ENCODE peak calls at places on chromosomes 3 and 15, in nine cellular contexts. One of them, this sample, is unnamed.

GRCh38 chr3:113968986-113969385 is 21.2 kb downstream of the ZDHHC23 start:
- DNase-seq in NCI-H345: no peak
- DNase-seq in pancreas: no peak
- DNase-seq in ACHN: no peak
- DNase-seq in effector CD4-positive, alpha-beta T cell: no peak
- DNase-seq in stimulated activated naive CD8-positive, alpha-beta T cell treated with anti-CD3 and anti-CD28 coated beads, Interleukin-15, amount 100 ng/mL, for 72 hours: no peak
- DNase-seq in activated T-helper 9 cell treated with anti-CD3 and anti-CD28 coated beads, Interleukin-2, amount 50 U/mL, for 16 hours: no peak
- DNase-seq in RWPE1: no peak
- DNase-seq in CD8-positive, alpha-beta T cell: no peak
- DNase-seq in this sample: no peak

GRCh38 chr3:13274125-13274873 is 145.8 kb downstream of the NUP210 start:
- DNase-seq in CD8-positive, alpha-beta T cell: no peak
- DNase-seq in NCI-H345: no peak
- DNase-seq in effector CD4-positive, alpha-beta T cell: no peak
- DNase-seq in RWPE1: no peak
- DNase-seq in stimulated activated naive CD8-positive, alpha-beta T cell treated with anti-CD3 and anti-CD28 coated beads, Interleukin-15, amount 100 ng/mL, for 72 hours: no peak
- DNase-seq in ACHN: no peak
- DNase-seq in pancreas: no peak
- DNase-seq in activated T-helper 9 cell treated with anti-CD3 and anti-CD28 coated beads, Interleukin-2, amount 50 U/mL, for 16 hours: no peak
- DNase-seq in this sample: no peak

GRCh38 chr15:61032600-61033286 is 196.4 kb downstream of the RORA start:
- DNase-seq in RWPE1: no peak
- DNase-seq in NCI-H345: peak; percentile 31
- DNase-seq in ACHN: no peak
- DNase-seq in pancreas: no peak
- DNase-seq in activated T-helper 9 cell treated with anti-CD3 and anti-CD28 coated beads, Interleukin-2, amount 50 U/mL, for 16 hours: no peak
- DNase-seq in CD8-positive, alpha-beta T cell: no peak
- DNase-seq in effector CD4-positive, alpha-beta T cell: no peak
- DNase-seq in stimulated activated naive CD8-positive, alpha-beta T cell treated with anti-CD3 and anti-CD28 coated beads, Interleukin-15, amount 100 ng/mL, for 72 hours: no peak
- DNase-seq in this sample: peak; percentile 67

GRCh38 chr3:62445267-62445666 is 71.9 kb upstream of the FEZF2 start:
- DNase-seq in CD8-positive, alpha-beta T cell: no peak
- DNase-seq in RWPE1: peak; percentile 5
- DNase-seq in NCI-H345: no peak
- DNase-seq in pancreas: no peak
- DNase-seq in stimulated activated naive CD8-positive, alpha-beta T cell treated with anti-CD3 and anti-CD28 coated beads, Interleukin-15, amount 100 ng/mL, for 72 hours: no peak
- DNase-seq in ACHN: peak; percentile 55
- DNase-seq in effector CD4-positive, alpha-beta T cell: no peak
- DNase-seq in activated T-helper 9 cell treated with anti-CD3 and anti-CD28 coated beads, Interleukin-2, amount 50 U/mL, for 16 hours: no peak
- DNase-seq in this sample: no peak

GRCh38 chr15:101049282-101049681 is 130.1 kb downstream of the LRRK1 start:
- DNase-seq in NCI-H345: no peak
- DNase-seq in RWPE1: no peak
- DNase-seq in ACHN: no peak
- DNase-seq in stimulated activated naive CD8-positive, alpha-beta T cell treated with anti-CD3 and anti-CD28 coated beads, Interleukin-15, amount 100 ng/mL, for 72 hours: no peak
- DNase-seq in activated T-helper 9 cell treated with anti-CD3 and anti-CD28 coated beads, Interleukin-2, amount 50 U/mL, for 16 hours: no peak
- DNase-seq in pancreas: no peak
- DNase-seq in effector CD4-positive, alpha-beta T cell: no peak
- DNase-seq in CD8-positive, alpha-beta T cell: peak; percentile 32
- DNase-seq in this sample: no peak

GRCh38 chr3:25441234-25441856 is 13.3 kb downstream of the RARB start:
- DNase-seq in pancreas: no peak
- DNase-seq in activated T-helper 9 cell treated with anti-CD3 and anti-CD28 coated beads, Interleukin-2, amount 50 U/mL, for 16 hours: no peak
- DNase-seq in NCI-H345: no peak
- DNase-seq in ACHN: no peak
- DNase-seq in RWPE1: no peak
- DNase-seq in stimulated activated naive CD8-positive, alpha-beta T cell treated with anti-CD3 and anti-CD28 coated beads, Interleukin-15, amount 100 ng/mL, for 72 hours: peak; percentile 6
- DNase-seq in CD8-positive, alpha-beta T cell: no peak
- DNase-seq in effector CD4-positive, alpha-beta T cell: peak; percentile 2
- DNase-seq in this sample: peak; percentile 21

GRCh38 chr3:53577486-53577885 is 83.1 kb downstream of the CACNA1D start:
- DNase-seq in stimulated activated naive CD8-positive, alpha-beta T cell treated with anti-CD3 and anti-CD28 coated beads, Interleukin-15, amount 100 ng/mL, for 72 hours: no peak
- DNase-seq in effector CD4-positive, alpha-beta T cell: no peak
- DNase-seq in CD8-positive, alpha-beta T cell: no peak
- DNase-seq in RWPE1: no peak
- DNase-seq in NCI-H345: no peak
- DNase-seq in pancreas: no peak
- DNase-seq in ACHN: no peak
- DNase-seq in activated T-helper 9 cell treated with anti-CD3 and anti-CD28 coated beads, Interleukin-2, amount 50 U/mL, for 16 hours: no peak
- DNase-seq in this sample: no peak

GRCh38 chr3:47601310-47601709 is 22.6 kb upstream of the CSPG5 start:
- DNase-seq in NCI-H345: no peak
- DNase-seq in ACHN: no peak
- DNase-seq in pancreas: no peak
- DNase-seq in CD8-positive, alpha-beta T cell: no peak
- DNase-seq in RWPE1: no peak
- DNase-seq in activated T-helper 9 cell treated with anti-CD3 and anti-CD28 coated beads, Interleukin-2, amount 50 U/mL, for 16 hours: no peak
- DNase-seq in stimulated activated naive CD8-positive, alpha-beta T cell treated with anti-CD3 and anti-CD28 coated beads, Interleukin-15, amount 100 ng/mL, for 72 hours: no peak
- DNase-seq in effector CD4-positive, alpha-beta T cell: no peak
- DNase-seq in this sample: no peak

GRCh38 chr15:45719490-45719889 is 84.7 kb downstream of the SQOR start:
- DNase-seq in ACHN: no peak
- DNase-seq in RWPE1: no peak
- DNase-seq in effector CD4-positive, alpha-beta T cell: no peak
- DNase-seq in CD8-positive, alpha-beta T cell: no peak
- DNase-seq in NCI-H345: no peak
- DNase-seq in pancreas: no peak
- DNase-seq in stimulated activated naive CD8-positive, alpha-beta T cell treated with anti-CD3 and anti-CD28 coated beads, Interleukin-15, amount 100 ng/mL, for 72 hours: no peak
- DNase-seq in activated T-helper 9 cell treated with anti-CD3 and anti-CD28 coated beads, Interleukin-2, amount 50 U/mL, for 16 hours: no peak
- DNase-seq in this sample: no peak

GRCh38 chr3:177157492-177157891 is 39.8 kb downstream of the TBL1XR1 start:
- DNase-seq in activated T-helper 9 cell treated with anti-CD3 and anti-CD28 coated beads, Interleukin-2, amount 50 U/mL, for 16 hours: no peak
- DNase-seq in stimulated activated naive CD8-positive, alpha-beta T cell treated with anti-CD3 and anti-CD28 coated beads, Interleukin-15, amount 100 ng/mL, for 72 hours: no peak
- DNase-seq in effector CD4-positive, alpha-beta T cell: no peak
- DNase-seq in RWPE1: no peak
- DNase-seq in CD8-positive, alpha-beta T cell: no peak
- DNase-seq in pancreas: no peak
- DNase-seq in NCI-H345: no peak
- DNase-seq in ACHN: no peak
- DNase-seq in this sample: no peak

GRCh38 chr3:46206284-46206683 is 1.8 kb downstream of the CCR1 start:
- DNase-seq in ACHN: no peak
- DNase-seq in pancreas: no peak
- DNase-seq in stimulated activated naive CD8-positive, alpha-beta T cell treated with anti-CD3 and anti-CD28 coated beads, Interleukin-15, amount 100 ng/mL, for 72 hours: no peak
- DNase-seq in CD8-positive, alpha-beta T cell: no peak
- DNase-seq in RWPE1: no peak
- DNase-seq in activated T-helper 9 cell treated with anti-CD3 and anti-CD28 coated beads, Interleukin-2, amount 50 U/mL, for 16 hours: no peak
- DNase-seq in effector CD4-positive, alpha-beta T cell: no peak
- DNase-seq in NCI-H345: no peak
- DNase-seq in this sample: no peak

GRCh38 chr3:129577356-129577755 is 29.1 kb downstream of the PLXND1 start:
- DNase-seq in RWPE1: no peak
- DNase-seq in pancreas: peak; percentile 59
- DNase-seq in effector CD4-positive, alpha-beta T cell: no peak
- DNase-seq in stimulated activated naive CD8-positive, alpha-beta T cell treated with anti-CD3 and anti-CD28 coated beads, Interleukin-15, amount 100 ng/mL, for 72 hours: no peak
- DNase-seq in CD8-positive, alpha-beta T cell: peak; percentile 62
- DNase-seq in NCI-H345: peak; percentile 11
- DNase-seq in activated T-helper 9 cell treated with anti-CD3 and anti-CD28 coated beads, Interleukin-2, amount 50 U/mL, for 16 hours: no peak
- DNase-seq in ACHN: no peak
- DNase-seq in this sample: no peak

GRCh38 chr3:459376-459710 is 262.8 kb downstream of the CHL1 start:
- DNase-seq in NCI-H345: no peak
- DNase-seq in stimulated activated naive CD8-positive, alpha-beta T cell treated with anti-CD3 and anti-CD28 coated beads, Interleukin-15, amount 100 ng/mL, for 72 hours: no peak
- DNase-seq in pancreas: no peak
- DNase-seq in ACHN: no peak
- DNase-seq in CD8-positive, alpha-beta T cell: no peak
- DNase-seq in activated T-helper 9 cell treated with anti-CD3 and anti-CD28 coated beads, Interleukin-2, amount 50 U/mL, for 16 hours: no peak
- DNase-seq in RWPE1: no peak
- DNase-seq in effector CD4-positive, alpha-beta T cell: no peak
- DNase-seq in this sample: no peak

GRCh38 chr15:38972831-38973230 is 408.2 kb upstream of the RASGRP1 start:
- DNase-seq in ACHN: no peak
- DNase-seq in effector CD4-positive, alpha-beta T cell: no peak
- DNase-seq in RWPE1: no peak
- DNase-seq in stimulated activated naive CD8-positive, alpha-beta T cell treated with anti-CD3 and anti-CD28 coated beads, Interleukin-15, amount 100 ng/mL, for 72 hours: no peak
- DNase-seq in NCI-H345: no peak
- DNase-seq in CD8-positive, alpha-beta T cell: no peak
- DNase-seq in pancreas: no peak
- DNase-seq in activated T-helper 9 cell treated with anti-CD3 and anti-CD28 coated beads, Interleukin-2, amount 50 U/mL, for 16 hours: no peak
- DNase-seq in this sample: no peak

GRCh38 chr3:25889132-25889917 is 99.4 kb downstream of the OXSM start:
- DNase-seq in RWPE1: no peak
- DNase-seq in stimulated activated naive CD8-positive, alpha-beta T cell treated with anti-CD3 and anti-CD28 coated beads, Interleukin-15, amount 100 ng/mL, for 72 hours: no peak
- DNase-seq in effector CD4-positive, alpha-beta T cell: no peak
- DNase-seq in CD8-positive, alpha-beta T cell: no peak
- DNase-seq in NCI-H345: peak; percentile 27
- DNase-seq in ACHN: no peak
- DNase-seq in pancreas: no peak
- DNase-seq in activated T-helper 9 cell treated with anti-CD3 and anti-CD28 coated beads, Interleukin-2, amount 50 U/mL, for 16 hours: no peak
- DNase-seq in this sample: no peak

GRCh38 chr3:144272715-144273114 is 301.1 kb downstream of the DIPK2A start:
- DNase-seq in NCI-H345: peak; percentile 52
- DNase-seq in CD8-positive, alpha-beta T cell: no peak
- DNase-seq in activated T-helper 9 cell treated with anti-CD3 and anti-CD28 coated beads, Interleukin-2, amount 50 U/mL, for 16 hours: no peak
- DNase-seq in ACHN: peak; percentile 19
- DNase-seq in effector CD4-positive, alpha-beta T cell: no peak
- DNase-seq in RWPE1: no peak
- DNase-seq in pancreas: no peak
- DNase-seq in stimulated activated naive CD8-positive, alpha-beta T cell treated with anti-CD3 and anti-CD28 coated beads, Interleukin-15, amount 100 ng/mL, for 72 hours: no peak
- DNase-seq in this sample: no peak

GRCh38 chr3:192187485-192188051 is 539.8 kb downstream of the FGF12 start:
- DNase-seq in RWPE1: no peak
- DNase-seq in pancreas: no peak
- DNase-seq in NCI-H345: no peak
- DNase-seq in effector CD4-positive, alpha-beta T cell: no peak
- DNase-seq in CD8-positive, alpha-beta T cell: no peak
- DNase-seq in activated T-helper 9 cell treated with anti-CD3 and anti-CD28 coated beads, Interleukin-2, amount 50 U/mL, for 16 hours: no peak
- DNase-seq in stimulated activated naive CD8-positive, alpha-beta T cell treated with anti-CD3 and anti-CD28 coated beads, Interleukin-15, amount 100 ng/mL, for 72 hours: no peak
- DNase-seq in ACHN: peak; percentile 14
- DNase-seq in this sample: no peak

GRCh38 chr3:174973465-174973864 is 114.3 kb downstream of the NAALADL2 start:
- DNase-seq in NCI-H345: no peak
- DNase-seq in ACHN: no peak
- DNase-seq in CD8-positive, alpha-beta T cell: no peak
- DNase-seq in stimulated activated naive CD8-positive, alpha-beta T cell treated with anti-CD3 and anti-CD28 coated beads, Interleukin-15, amount 100 ng/mL, for 72 hours: no peak
- DNase-seq in effector CD4-positive, alpha-beta T cell: no peak
- DNase-seq in activated T-helper 9 cell treated with anti-CD3 and anti-CD28 coated beads, Interleukin-2, amount 50 U/mL, for 16 hours: no peak
- DNase-seq in pancreas: no peak
- DNase-seq in RWPE1: peak; percentile 51
- DNase-seq in this sample: no peak

GRCh38 chr3:60809857-60810256 is 441.4 kb downstream of the FHIT start:
- DNase-seq in CD8-positive, alpha-beta T cell: no peak
- DNase-seq in RWPE1: peak; percentile 2
- DNase-seq in ACHN: no peak
- DNase-seq in activated T-helper 9 cell treated with anti-CD3 and anti-CD28 coated beads, Interleukin-2, amount 50 U/mL, for 16 hours: no peak
- DNase-seq in pancreas: no peak
- DNase-seq in NCI-H345: no peak
- DNase-seq in stimulated activated naive CD8-positive, alpha-beta T cell treated with anti-CD3 and anti-CD28 coated beads, Interleukin-15, amount 100 ng/mL, for 72 hours: no peak
- DNase-seq in effector CD4-positive, alpha-beta T cell: no peak
- DNase-seq in this sample: no peak